ENCODE peak calls at places on chromosome 19, in nine cellular contexts. S is esophagus muscularis mucosa; M is IMR-90; X is progenitor cell of endocrine pancreas; R is right lobe of liver; K is H9; P is mucosa of descending colon; T is CD8-positive, alpha-beta T cell; U is RWPE2. B is an unnamed sample.
A peak's percentile ranks its signal among the peaks of the same experiment; 100 is the strongest.

GRCh38 chr19:46824887-46825730 is 25.5 kb downstream of the AP2S1 start:
- DNase-seq in S (no peak), M (no peak), X (no peak), R (no peak), K (no peak), P (no peak), T (no peak), U (no peak), B (no peak)

GRCh38 chr19:5961969-5962945 is 15.7 kb downstream of the RANBP3 start:
- DNase-seq in S (no peak), M (peak; percentile 66), X (peak; percentile 27), R (peak; percentile 77), K (no peak), P (peak; percentile 77), T (peak; percentile 81), U (no peak), B (no peak)

GRCh38 chr19:21559444-21559843 is 54.0 kb downstream of the ZNF429 start:
- DNase-seq in S (no peak), M (no peak), X (no peak), R (no peak), K (no peak), P (peak; percentile 25), T (no peak), U (no peak), B (no peak)

GRCh38 chr19:29946645-29947044 is 4.6 kb downstream of the URI1 start:
- DNase-seq in S (no peak), M (no peak), X (no peak), R (no peak), K (no peak), P (no peak), T (no peak), U (no peak), B (no peak)

GRCh38 chr19:35843676-35844481 is 8.4 kb downstream of the NPHS1 start:
- DNase-seq in S (no peak), M (no peak), X (no peak), R (peak; percentile 37), K (peak; percentile 96), P (peak; percentile 49), T (no peak), U (no peak), B (no peak)

GRCh38 chr19:1172353-1173159 is 1.5 kb downstream of the SBNO2 start:
- DNase-seq in S (no peak), M (peak; percentile 48), X (no peak), R (peak; percentile 83), K (no peak), P (peak; percentile 66), T (no peak), U (peak; percentile 54), B (no peak)

GRCh38 chr19:55590109-55590508 is 9.2 kb downstream of the FIZ1 start:
- DNase-seq in S (no peak), M (no peak), X (no peak), R (no peak), K (no peak), P (no peak), T (no peak), U (peak; percentile 19), B (no peak)

GRCh38 chr19:38711726-38712153 is 32.5 kb downstream of the CAPN12 start:
- DNase-seq in S (no peak), M (peak; percentile 97), X (no peak), R (no peak), K (no peak), P (no peak), T (no peak), U (no peak), B (no peak)

GRCh38 chr19:6712692-6713670 is 7.5 kb downstream of the C3 start:
- DNase-seq in S (no peak), M (no peak), X (no peak), R (peak; percentile 45), K (no peak), P (no peak), T (no peak), U (no peak), B (no peak)

GRCh38 chr19:2270157-2270571 is 11.8 kb downstream of the PEAK3 start:
- DNase-seq in S (no peak), M (no peak), X (no peak), R (peak; percentile 79), K (no peak), P (peak; percentile 57), T (peak; percentile 39), U (no peak), B (no peak)

GRCh38 chr19:56765107-56765506 is 75.4 kb downstream of the PEG3 start:
- DNase-seq in S (no peak), M (no peak), X (no peak), R (peak; percentile 70), K (no peak), P (peak; percentile 17), T (no peak), U (no peak), B (no peak)

GRCh38 chr19:12603714-12604113 is 6.9 kb downstream of the ZNF490 start:
- DNase-seq in S (no peak), M (peak; percentile 67), X (no peak), R (no peak), K (no peak), P (no peak), T (peak; percentile 28), U (no peak), B (no peak)

GRCh38 chr19:1469936-1470863 is 8.8 kb downstream of the C19orf25 start:
- DNase-seq in S (no peak), M (no peak), X (no peak), R (no peak), K (peak; percentile 79), P (peak; percentile 73), T (peak; percentile 71), U (no peak), B (no peak)

GRCh38 chr19:2003901-2004300 is 11.6 kb downstream of the BTBD2 start:
- DNase-seq in S (no peak), M (no peak), X (no peak), R (no peak), K (no peak), P (no peak), T (no peak), U (no peak), B (no peak)

GRCh38 chr19:28388988-28389387 is 824.0 kb downstream of the UQCRFS1 start:
- DNase-seq in S (no peak), M (no peak), X (no peak), R (no peak), K (no peak), P (no peak), T (no peak), U (no peak), B (no peak)

GRCh38 chr19:15244106-15244803 is 12.0 kb upstream of the EPHX3 start:
- DNase-seq in S (no peak), M (no peak), X (no peak), R (no peak), K (no peak), P (no peak), T (no peak), U (peak; percentile 62), B (no peak)

GRCh38 chr19:41265376-41266153 is 1.4 kb downstream of the HNRNPUL1 start:
- DNase-seq in S (no peak), M (peak; percentile 37), X (no peak), R (no peak), K (no peak), P (peak; percentile 23), T (peak; percentile 10), U (no peak), B (no peak)

GRCh38 chr19:58575183-58576041 is 2.3 kb upstream of the MZF1 start:
- DNase-seq in S (peak; percentile 97), M (peak; percentile 85), X (peak; percentile 78), R (peak; percentile 93), K (peak; percentile 91), P (peak; percentile 89), T (peak; percentile 72), U (peak; percentile 90), B (peak; percentile 95)

GRCh38 chr19:16628984-16629691 is 1.1 kb upstream of the MED26 start:
- DNase-seq in S (no peak), M (peak; percentile 72), X (no peak), R (no peak), K (no peak), P (peak; percentile 79), T (no peak), U (no peak), B (no peak)

GRCh38 chr19:16627194-16627927 is 643 bp downstream of the MED26 start:
- DNase-seq in S (no peak), M (no peak), X (no peak), R (peak; percentile 64), K (no peak), P (peak; percentile 23), T (peak; percentile 24), U (no peak), B (no peak)

GRCh38 chr19:16627928-16628182 is 149 bp downstream of the MED26 start:
- DNase-seq in S (no peak), M (no peak), X (no peak), R (no peak), K (no peak), P (no peak), T (no peak), U (no peak), B (no peak)

GRCh38 chr19:16628183-16628983 is at the start of gene MED26:
- DNase-seq in S (peak; percentile 98), M (peak; percentile 90), X (peak; percentile 95), R (peak; percentile 98), K (peak; percentile 94), P (peak; percentile 99), T (peak; percentile 97), U (peak; percentile 90), B (peak; percentile 96)

DNA sequence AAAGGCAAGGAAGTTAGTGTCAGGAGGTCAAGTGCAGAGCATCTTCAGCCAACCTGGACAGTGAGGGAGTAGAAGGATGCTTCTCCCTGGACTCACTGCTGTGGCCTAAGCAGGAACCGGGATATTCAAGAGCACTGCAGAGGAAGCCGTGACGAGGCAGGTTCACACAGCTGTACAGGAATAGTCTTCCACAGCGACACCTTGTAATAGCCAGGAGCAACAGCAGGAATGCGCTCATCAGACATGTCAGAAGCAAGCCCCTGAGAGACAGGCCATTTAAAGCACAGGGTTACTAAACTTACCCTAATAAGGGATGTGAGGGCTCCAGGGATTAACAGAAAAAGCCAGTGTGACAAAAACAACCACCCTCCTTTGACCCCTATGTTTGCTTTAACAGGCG is 3.5 kb upstream of the MED26 start:
- DNase-seq in S (no peak), M (no peak), X (no peak), R (no peak), K (no peak), P (no peak), T (no peak), U (no peak), B (no peak)
- TF ChIP-seq CTCF in S (no peak), M (no peak), X (no peak), R (no peak), K (no peak), P (no peak), T (no peak), U (no peak), B (peak; percentile 26)

GRCh38 chr19:42529248-42529764 is 1.0 kb upstream of the CEACAM1 start:
- DNase-seq in S (no peak), M (peak; percentile 19), X (peak; percentile 63), R (peak; percentile 77), K (peak; percentile 80), P (peak; percentile 90), T (peak; percentile 68), U (no peak), B (no peak)
- TF ChIP-seq CTCF in S (peak; percentile 78), M (peak; percentile 71), X (peak; percentile 94), R (peak; percentile 94), K (peak; percentile 98), P (peak; percentile 92), T (peak; percentile 94), U (peak; percentile 82), B (peak; percentile 94)

GRCh38 chr19:13881231-13881691 is 4.3 kb downstream of the NANOS3 start:
- DNase-seq in S (no peak), M (peak; percentile 27), X (no peak), R (no peak), K (peak; percentile 84), P (no peak), T (no peak), U (no peak), B (no peak)
- TF ChIP-seq CTCF in S (no peak), M (no peak), X (no peak), R (no peak), K (no peak), P (no peak), T (no peak), U (no peak), B (no peak)

GRCh38 chr19:45474941-45475516 is 7.2 kb downstream of the FOSB start:
- DNase-seq in S (no peak), M (peak; percentile 29), X (no peak), R (no peak), K (no peak), P (no peak), T (no peak), U (no peak), B (no peak)
- TF ChIP-seq CTCF in S (no peak), M (no peak), X (no peak), R (no peak), K (no peak), P (no peak), T (no peak), U (no peak), B (no peak)